ENCODE peak calls at places on chromosomes 7 and 10, in four cellular contexts. G, M, A and O are unnamed samples.
A peak's percentile ranks its signal among the peaks of the same experiment; 100 is the strongest.

GRCh38 chr7:144738708-144739314 is 97.0 kb downstream of the TPK1 start:
- DNase-seq in A (no peak), M (no peak), G (no peak), O (peak; percentile 15)

GRCh38 chr10:128751284-128751683 is 625.1 kb upstream of the MKI67 start:
- DNase-seq in A (no peak), G (no peak), M (no peak), O (no peak)

GRCh38 chr7:143085109-143085508 is 33.0 kb downstream of the OR6V1 start:
- DNase-seq in A (no peak), G (no peak), M (no peak), O (no peak)

GRCh38 chr10:43078175-43078985 is 1.5 kb downstream of the RET start:
- DNase-seq in G (no peak), M (no peak), A (no peak), O (no peak)

GRCh38 chr7:25347360-25347759 is 119.1 kb upstream of the NPVF start:
- DNase-seq in A (no peak), G (no peak), M (no peak), O (no peak)

GRCh38 chr7:90833443-90833842 is 237.3 kb downstream of the CDK14 start:
- DNase-seq in A (no peak), G (no peak), M (no peak), O (no peak)

GRCh38 chr10:122495406-122496340 is 34.3 kb downstream of the HTRA1 start:
- DNase-seq in M (no peak), G (no peak), A (peak; percentile 24), O (peak; percentile 60)

GRCh38 chr7:140601566-140602174 is 38.9 kb downstream of the DENND2A start:
- DNase-seq in M (no peak), A (no peak), G (no peak), O (no peak)

GRCh38 chr10:28375399-28376354 is 72.8 kb upstream of the MPP7 start:
- DNase-seq in A (no peak), M (no peak), G (no peak), O (peak; percentile 32)

GRCh38 chr10:18216482-18216881 is 76.3 kb downstream of the CACNB2 start:
- DNase-seq in A (no peak), M (no peak), G (no peak), O (peak; percentile 60)

GRCh38 chr10:72310241-72310633 is 36.5 kb downstream of the DDIT4 start:
- DNase-seq in A (no peak), G (no peak), M (no peak), O (no peak)

GRCh38 chr7:48139461-48139860 is 31.8 kb upstream of the ABCA13 start:
- DNase-seq in M (no peak), G (no peak), A (no peak), O (peak; percentile 51)

GRCh38 chr7:23247602-23248335 is 1.2 kb downstream of the GPNMB start:
- DNase-seq in G (no peak), A (no peak), M (no peak), O (peak; percentile 75)

GRCh38 chr10:110919349-110919931 is at the start of gene SHOC2:
- DNase-seq in M (peak; percentile 99), A (peak; percentile 93), G (peak; percentile 97), O (peak; percentile 95)

GRCh38 chr7:151871904-151872303 is 5.0 kb downstream of the PRKAG2 start:
- DNase-seq in A (no peak), M (no peak), G (no peak), O (no peak)

GRCh38 chr10:44715081-44715480 is 196.1 kb upstream of the TMEM72 start:
- DNase-seq in G (no peak), A (no peak), M (no peak), O (peak; percentile 74)

GRCh38 chr10:57513637-57514036 is 754.1 kb downstream of the IPMK start:
- DNase-seq in A (no peak), M (no peak), G (no peak), O (no peak)

GRCh38 chr7:85851571-85852193 is 664.8 kb upstream of the SEMA3D start:
- DNase-seq in G (no peak), M (no peak), A (no peak), O (peak; percentile 45)

GRCh38 chr10:32317795-32318194 is 29.2 kb downstream of the EPC1 start:
- DNase-seq in M (no peak), A (no peak), G (no peak), O (no peak)

GRCh38 chr7:75698358-75698757 is 40.4 kb downstream of the HIP1 start:
- DNase-seq in A (no peak), M (no peak), G (no peak), O (no peak)

GRCh38 chr10:31125789-31126188 is 94.1 kb upstream of the ZNF438 start:
- DNase-seq in M (no peak), A (no peak), G (no peak), O (no peak)

GRCh38 chr10:85194685-85195084 is 866.3 kb downstream of the CCSER2 start:
- DNase-seq in A (no peak), M (no peak), G (no peak), O (no peak)

GRCh38 chr10:118412132-118412531 is 70.0 kb upstream of the FAM204A start:
- DNase-seq in M (no peak), G (no peak), A (no peak), O (no peak)

GRCh38 chr10:80158598-80159127 is 26.1 kb downstream of the PLAC9 start:
- DNase-seq in G (no peak), M (peak; percentile 64), A (no peak), O (peak; percentile 91)

GRCh38 chr10:35165811-35166210 is 39.2 kb downstream of the CREM start:
- DNase-seq in M (no peak), G (no peak), A (no peak), O (no peak)

GRCh38 chr7:47518827-47519226 is 63.1 kb downstream of the TNS3 start:
- DNase-seq in A (no peak), M (no peak), G (no peak), O (peak; percentile 59)